ENCODE peak calls at places on chromosomes 2 and 18, in nine cellular contexts. S is mammary epithelial cell; P is AG04449; E is brain microvascular endothelial cell; T is PC-9; V is right lobe of liver; M is CD4-positive, alpha-beta T cell; D is cardiac muscle cell; R is hepatocyte. B is an unnamed sample.

GRCh38 chr18:9575558-9575957 is 38.8 kb downstream of the PPP4R1 start:
- DNase-seq in S (peak), P (peak), E (peak), T (peak), V (peak), M (no peak), D (peak), R (peak), B (peak)

GRCh38 chr2:210227689-210228088 is 2.4 kb upstream of the ACADL start:
- DNase-seq in S (no peak), P (no peak), E (no peak), T (no peak), V (peak), M (no peak), D (no peak), R (no peak), B (no peak)

GRCh38 chr2:212912445-212913103 is 238.8 kb downstream of the IKZF2 start:
- DNase-seq in S (peak), P (no peak), E (peak), T (peak), V (no peak), M (no peak), D (no peak), R (peak), B (no peak)

GRCh38 chr2:184814428-184814827 is 216.1 kb downstream of the ZNF804A start:
- DNase-seq in S (no peak), P (no peak), E (no peak), T (no peak), V (no peak), M (no peak), D (peak), R (no peak), B (no peak)

GRCh38 chr2:187869195-187869594 is 315.0 kb upstream of the TFPI start:
- DNase-seq in S (no peak), P (no peak), E (no peak), T (no peak), V (no peak), M (no peak), D (no peak), R (no peak), B (no peak)

GRCh38 chr2:204109681-204110080 is 173.1 kb downstream of the ICOS start:
- DNase-seq in S (no peak), P (no peak), E (no peak), T (no peak), V (no peak), M (no peak), D (peak), R (no peak), B (no peak)

GRCh38 chr2:197838036-197838435 is 33.6 kb downstream of the PLCL1 start:
- DNase-seq in S (no peak), P (no peak), E (peak), T (no peak), V (no peak), M (no peak), D (no peak), R (no peak), B (peak)

GRCh38 chr2:62217980-62218379 is 22.1 kb downstream of the B3GNT2 start:
- DNase-seq in S (no peak), P (peak), E (peak), T (no peak), V (no peak), M (no peak), D (no peak), R (no peak), B (no peak)

GRCh38 chr2:65252640-65253039 is 25.0 kb downstream of the ACTR2 start:
- DNase-seq in S (no peak), P (no peak), E (no peak), T (no peak), V (no peak), M (no peak), D (no peak), R (no peak), B (no peak)

GRCh38 chr18:3250237-3251107 is 2.9 kb downstream of the MYL12A start:
- DNase-seq in S (peak), P (no peak), E (no peak), T (no peak), V (no peak), M (no peak), D (no peak), R (no peak), B (no peak)

GRCh38 chr2:21245565-21245964 is 121.8 kb downstream of the TDRD15 start:
- DNase-seq in S (no peak), P (no peak), E (no peak), T (no peak), V (no peak), M (no peak), D (no peak), R (no peak), B (no peak)

GRCh38 chr18:63253428-63254372 is 65.9 kb downstream of the BCL2 start:
- DNase-seq in S (peak), P (no peak), E (peak), T (no peak), V (no peak), M (no peak), D (no peak), R (no peak), B (no peak)

GRCh38 chr18:67636597-67637385 is 120.3 kb upstream of the DSEL start:
- DNase-seq in S (no peak), P (no peak), E (no peak), T (no peak), V (no peak), M (no peak), D (no peak), R (no peak), B (no peak)

GRCh38 chr18:48667276-48668254 is 128.7 kb downstream of the CTIF start:
- DNase-seq in S (peak), P (no peak), E (no peak), T (no peak), V (no peak), M (no peak), D (peak), R (peak), B (no peak)

GRCh38 chr18:37483221-37483971 is 82.2 kb downstream of the CELF4 start:
- DNase-seq in S (peak), P (no peak), E (peak), T (no peak), V (no peak), M (no peak), D (peak), R (peak), B (no peak)

GRCh38 chr2:65081232-65081685 is 25.0 kb downstream of the CEP68 start:
- DNase-seq in S (no peak), P (no peak), E (no peak), T (no peak), V (peak), M (no peak), D (no peak), R (no peak), B (no peak)

GRCh38 chr2:230162981-230163380 is 56.8 kb downstream of the SP110 start:
- DNase-seq in S (no peak), P (no peak), E (no peak), T (no peak), V (no peak), M (no peak), D (no peak), R (no peak), B (no peak)

GRCh38 chr18:63677490-63678225 is 16.0 kb upstream of the SERPINB3 start:
- DNase-seq in S (peak), P (no peak), E (no peak), T (no peak), V (no peak), M (no peak), D (no peak), R (no peak), B (no peak)

GRCh38 chr2:172249986-172250385 is 147.3 kb upstream of the DLX2 start:
- DNase-seq in S (peak), P (no peak), E (peak), T (no peak), V (no peak), M (no peak), D (no peak), R (no peak), B (no peak)

GRCh38 chr18:48640566-48641270 is 101.9 kb downstream of the CTIF start:
- DNase-seq in S (no peak), P (no peak), E (peak), T (no peak), V (no peak), M (no peak), D (no peak), R (no peak), B (no peak)

GRCh38 chr2:72293620-72294019 is 146.0 kb upstream of the CYP26B1 start:
- DNase-seq in S (no peak), P (no peak), E (no peak), T (no peak), V (no peak), M (no peak), D (no peak), R (no peak), B (no peak)

GRCh38 chr2:74297391-74297790 is 45.8 kb downstream of the SLC4A5 start:
- DNase-seq in S (no peak), P (no peak), E (no peak), T (no peak), V (no peak), M (no peak), D (no peak), R (no peak), B (no peak)

GRCh38 chr2:8662239-8662879 is 19.5 kb upstream of the ID2 start:
- DNase-seq in S (peak), P (no peak), E (no peak), T (peak), V (no peak), M (no peak), D (no peak), R (peak), B (no peak)

GRCh38 chr2:16394072-16394985 is 271.3 kb downstream of the CYRIA start:
- DNase-seq in S (no peak), P (no peak), E (no peak), T (no peak), V (no peak), M (no peak), D (peak), R (peak), B (no peak)

GRCh38 chr18:77146249-77147080 is 13.9 kb upstream of the MBP start:
- DNase-seq in S (peak), P (no peak), E (no peak), T (no peak), V (no peak), M (no peak), D (no peak), R (no peak), B (no peak)

GRCh38 chr2:148375214-148375613 is 269.3 kb upstream of the EPC2 start:
- DNase-seq in S (no peak), P (no peak), E (peak), T (no peak), V (no peak), M (no peak), D (peak), R (no peak), B (no peak)

GRCh38 chr2:174158003-174158402 is 90.3 kb downstream of the OLA1 start:
- DNase-seq in S (peak), P (no peak), E (peak), T (no peak), V (no peak), M (no peak), D (peak), R (peak), B (no peak)

GRCh38 chr18:29439398-29439797 is 1262.5 kb upstream of the CDH2 start:
- DNase-seq in S (no peak), P (no peak), E (no peak), T (no peak), V (no peak), M (no peak), D (peak), R (no peak), B (no peak)

GRCh38 chr2:127421871-127422618 is 3.8 kb downstream of the PROC start:
- DNase-seq in S (no peak), P (no peak), E (no peak), T (no peak), V (no peak), M (no peak), D (no peak), R (no peak), B (no peak)

GRCh38 chr2:127423476-127423840 is 5.2 kb downstream of the PROC start:
- DNase-seq in S (peak), P (no peak), E (no peak), T (peak), V (no peak), M (no peak), D (no peak), R (peak), B (no peak)

GRCh38 chr2:127423880-127424279 is 5.7 kb downstream of the PROC start:
- DNase-seq in S (no peak), P (no peak), E (no peak), T (no peak), V (no peak), M (no peak), D (no peak), R (no peak), B (no peak)

GRCh38 chr2:127421116-127421800 is 3.0 kb downstream of the PROC start:
- DNase-seq in S (no peak), P (no peak), E (no peak), T (no peak), V (no peak), M (no peak), D (no peak), R (no peak), B (no peak)

GRCh38 chr2:127422631-127423475 is 4.6 kb downstream of the PROC start:
- DNase-seq in S (no peak), P (no peak), E (no peak), T (peak), V (peak), M (no peak), D (peak), R (peak), B (no peak)
- TF ChIP-seq CTCF in S (no peak), P (no peak), E (no peak), T (no peak), V (no peak), M (no peak), D (no peak), R (no peak), B (no peak)

GRCh38 chr2:240626531-240627300 is 1.4 kb downstream of the GPR35 start:
- DNase-seq in S (no peak), P (no peak), E (no peak), T (no peak), V (peak), M (no peak), D (no peak), R (peak), B (no peak)
- TF ChIP-seq CTCF in S (no peak), P (no peak), E (no peak), T (no peak), V (no peak), M (no peak), D (no peak), R (no peak), B (no peak)

DNA sequence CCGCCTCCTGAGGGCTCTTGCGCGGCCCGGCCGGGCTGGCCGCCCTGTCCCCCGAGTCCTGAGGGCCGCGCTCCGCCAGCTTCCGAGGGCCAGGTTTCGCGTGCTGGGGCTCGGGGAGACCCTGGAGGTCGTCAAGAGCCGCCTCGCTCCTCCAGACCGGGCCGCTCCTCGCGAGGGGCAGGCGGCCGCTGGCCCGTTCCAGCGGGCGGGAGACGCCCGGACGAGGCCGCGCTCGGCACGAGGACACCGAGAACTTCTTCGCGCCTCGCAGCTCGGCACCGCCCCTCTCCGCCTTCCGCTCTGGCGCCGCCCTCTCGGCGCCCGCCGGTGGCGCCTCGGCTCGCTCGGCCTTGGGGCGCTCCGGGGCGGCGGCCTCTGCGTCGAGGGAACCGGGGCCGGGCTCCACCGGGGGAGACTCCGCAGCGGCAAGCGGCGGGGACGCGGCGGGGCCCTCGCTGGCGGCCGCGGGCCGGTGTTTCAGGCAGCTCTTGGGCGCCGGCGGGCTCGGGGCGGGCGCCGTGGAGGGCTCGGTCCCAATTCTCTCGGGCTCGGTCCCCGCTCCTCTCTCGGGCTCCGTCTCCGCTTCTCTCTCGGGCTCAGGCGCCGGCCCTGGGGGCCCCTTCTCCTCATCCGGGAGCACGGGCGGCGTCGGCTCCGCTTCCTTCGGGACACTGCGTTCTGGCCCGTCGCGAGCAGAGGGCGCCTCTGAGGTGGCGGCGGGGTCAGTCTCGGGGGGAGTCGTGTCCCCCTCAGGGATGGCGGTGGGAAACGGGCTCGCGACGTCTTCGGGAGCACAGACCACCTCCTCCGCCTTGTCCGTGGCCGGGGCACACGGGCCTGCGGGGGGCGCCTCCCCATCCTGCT is 91.6 kb upstream of the MGAT4A start:
- DNase-seq in S (no peak), P (no peak), E (no peak), T (no peak), V (peak), M (peak), D (peak), R (peak), B (no peak)
- TF ChIP-seq CTCF in S (no peak), P (no peak), E (peak), T (no peak), V (peak), M (peak), D (peak), R (peak), B (peak)

GRCh38 chr2:208392300-208392699 is 14.3 kb upstream of the PTH2R start:
- DNase-seq in S (no peak), P (no peak), E (no peak), T (no peak), V (no peak), M (no peak), D (no peak), R (no peak), B (no peak)
- TF ChIP-seq CTCF in S (peak), P (no peak), E (peak), T (no peak), V (no peak), M (no peak), D (peak), R (no peak), B (peak)

DNA sequence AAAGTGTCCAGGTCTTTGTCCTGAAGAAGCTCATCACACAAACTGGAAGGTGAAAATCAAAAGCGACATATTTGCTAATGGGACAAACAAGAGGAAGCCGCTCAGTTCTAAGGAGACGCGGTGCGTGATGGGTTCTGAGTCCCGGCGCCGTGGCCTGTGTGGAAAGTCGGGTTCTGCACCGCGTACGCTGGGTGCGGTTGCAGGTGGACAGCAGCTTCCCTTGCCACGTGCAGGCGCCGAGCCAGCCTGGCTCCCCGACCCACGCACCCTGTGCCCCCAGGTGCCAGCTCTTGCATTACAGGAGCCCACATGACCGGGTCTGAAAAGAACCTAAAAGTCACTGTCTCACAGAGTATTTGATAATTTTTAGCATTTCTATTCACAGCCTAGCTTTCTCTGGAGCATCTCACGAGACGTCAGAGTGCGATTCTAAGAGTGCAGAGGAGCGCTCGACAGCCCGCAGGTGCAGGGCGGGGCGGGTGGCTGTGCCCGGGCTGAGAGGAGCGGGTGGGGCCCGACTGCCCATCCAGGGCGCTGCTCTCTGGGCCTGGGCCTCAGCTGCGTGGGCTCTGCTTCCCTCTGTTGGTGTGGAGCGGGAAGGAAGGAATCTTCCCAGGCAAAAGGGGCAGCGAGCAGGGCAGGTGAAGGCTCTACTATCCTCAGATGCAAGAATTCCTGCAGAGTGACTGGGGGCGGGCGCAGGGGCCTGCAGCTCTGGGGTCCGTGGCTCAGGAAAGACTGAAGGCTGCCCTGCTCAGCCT is 39.4 kb downstream of the MYT1L start:
- DNase-seq in S (no peak), P (no peak), E (no peak), T (no peak), V (no peak), M (no peak), D (peak), R (peak), B (no peak)
- TF ChIP-seq CTCF in S (no peak), P (peak), E (peak), T (no peak), V (peak), M (no peak), D (no peak), R (peak), B (no peak)

GRCh38 chr2:3426615-3427014 is 47.1 kb downstream of the TRAPPC12 start:
- DNase-seq in S (no peak), P (no peak), E (no peak), T (no peak), V (no peak), M (no peak), D (no peak), R (no peak), B (no peak)

GRCh38 chr2:3421541-3421940 is 42.0 kb downstream of the TRAPPC12 start:
- DNase-seq in S (no peak), P (no peak), E (no peak), T (no peak), V (no peak), M (no peak), D (no peak), R (no peak), B (no peak)

GRCh38 chr2:3422161-3422767 is 42.8 kb downstream of the TRAPPC12 start:
- DNase-seq in S (no peak), P (no peak), E (no peak), T (no peak), V (no peak), M (no peak), D (no peak), R (no peak), B (no peak)

GRCh38 chr2:3423492-3424170 is 44.1 kb downstream of the TRAPPC12 start:
- DNase-seq in S (peak), P (no peak), E (peak), T (peak), V (peak), M (peak), D (peak), R (peak), B (no peak)

DNA sequence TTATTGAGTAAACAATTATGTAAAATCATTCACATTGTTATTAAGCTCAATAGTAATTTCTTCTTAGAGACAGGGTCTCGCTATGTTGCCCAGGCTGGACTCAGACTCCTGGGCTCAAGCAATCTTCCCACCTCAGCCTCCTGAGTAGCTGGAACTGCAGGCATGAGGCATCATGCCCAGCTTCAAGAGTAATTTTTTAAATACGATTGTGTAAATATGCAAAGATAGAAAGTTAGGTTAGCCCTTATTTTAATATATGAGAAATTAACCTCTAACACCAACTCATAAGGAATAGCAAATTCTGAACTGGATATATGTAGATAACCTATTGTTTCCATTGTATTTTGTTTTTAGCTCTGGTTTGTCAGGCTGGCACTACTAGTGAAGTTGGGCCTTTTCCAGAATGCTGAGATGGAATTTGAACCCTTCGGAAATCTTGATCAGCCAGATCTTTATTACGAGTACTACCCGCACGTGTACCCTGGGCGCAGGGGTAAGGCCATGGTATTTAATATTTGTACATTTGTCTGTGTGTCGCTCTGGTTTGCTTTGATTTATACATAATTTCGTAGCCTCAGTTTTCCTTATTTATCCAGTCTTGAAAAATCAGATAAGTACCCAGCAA is 44.8 kb downstream of the TRAPPC12 start:
- DNase-seq in S (no peak), P (no peak), E (no peak), T (no peak), V (no peak), M (no peak), D (no peak), R (no peak), B (no peak)
- TF ChIP-seq CTCF in S (no peak), P (no peak), E (no peak), T (peak), V (no peak), M (peak), D (no peak), R (no peak), B (no peak)